ENCODE peak calls at places on chromosomes 13 and 19, in five cellular contexts. Q is right atrium auricular region, W is body of pancreas, L is AG04450, K is endodermal cell. B is an unnamed sample.

GRCh38 chr19:35759697-35760096 is 1.7 kb downstream of the PROSER3 start:
- DNase-seq in Q (no peak), W (no peak), L (no peak), K (peak), B (no peak)

GRCh38 chr13:98978280-98978679 is 416 bp upstream of the DOCK9 start:
- DNase-seq in Q (no peak), W (no peak), L (peak), K (no peak), B (no peak)

GRCh38 chr13:34941835-34942731 is at the start of gene NBEA:
- DNase-seq in Q (peak), W (peak), L (no peak), K (peak), B (peak)

GRCh38 chr13:30862707-30863106 is 43.4 kb upstream of the MEDAG start:
- DNase-seq in Q (no peak), W (no peak), L (no peak), K (peak), B (no peak)

GRCh38 chr13:98570929-98571372 is 6.0 kb downstream of the STK24 start:
- DNase-seq in Q (no peak), W (no peak), L (no peak), K (no peak), B (no peak)

GRCh38 chr19:40933025-40933424 is 51.0 kb upstream of the CYP2A7 start:
- DNase-seq in Q (no peak), W (no peak), L (no peak), K (peak), B (no peak)

GRCh38 chr13:80923907-80924306 is 583.0 kb upstream of the SPRY2 start:
- DNase-seq in Q (no peak), W (no peak), L (no peak), K (no peak), B (no peak)

GRCh38 chr13:47112205-47112896 is 215.5 kb upstream of the HTR2A start:
- DNase-seq in Q (no peak), W (no peak), L (no peak), K (peak), B (no peak)

GRCh38 chr19:46487178-46487801 is 8.4 kb downstream of the PNMA8B start:
- DNase-seq in Q (no peak), W (no peak), L (no peak), K (no peak), B (no peak)

GRCh38 chr13:45243072-45243471 is 42.2 kb upstream of the KCTD4 start:
- DNase-seq in Q (no peak), W (no peak), L (no peak), K (no peak), B (no peak)

GRCh38 chr13:29743229-29743786 is 107.1 kb downstream of the UBL3 start:
- DNase-seq in Q (peak), W (no peak), L (peak), K (peak), B (no peak)

GRCh38 chr19:7376151-7376852 is 27.6 kb downstream of the ARHGEF18 start:
- DNase-seq in Q (no peak), W (no peak), L (no peak), K (peak), B (no peak)

GRCh38 chr19:7373862-7374261 is 25.1 kb downstream of the ARHGEF18 start:
- DNase-seq in Q (no peak), W (no peak), L (no peak), K (no peak), B (no peak)

GRCh38 chr19:7371001-7371400 is 22.3 kb downstream of the ARHGEF18 start:
- DNase-seq in Q (no peak), W (no peak), L (no peak), K (no peak), B (no peak)

GRCh38 chr19:7370546-7370945 is 21.8 kb downstream of the ARHGEF18 start:
- DNase-seq in Q (no peak), W (no peak), L (no peak), K (no peak), B (no peak)

DNA sequence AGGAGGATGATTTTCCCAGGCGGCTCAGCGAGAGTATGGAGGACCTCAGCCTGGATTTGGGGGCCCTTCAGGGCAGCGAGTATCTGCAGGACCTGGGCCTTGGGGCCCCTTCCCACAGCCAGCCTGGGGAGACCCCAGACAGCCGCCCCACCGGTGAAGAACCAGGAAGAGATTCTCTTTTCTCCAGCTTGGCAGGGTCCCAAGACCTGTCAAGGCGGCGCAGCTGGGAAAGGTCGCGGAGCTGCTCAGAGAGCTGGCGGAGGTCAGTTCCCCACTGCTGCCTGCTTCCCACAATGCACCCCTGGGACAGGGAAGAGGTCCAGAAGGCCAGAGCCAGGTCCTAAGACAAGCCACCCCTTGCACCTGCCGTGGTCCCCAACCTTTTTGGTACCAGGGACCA is 24.1 kb downstream of the ARHGEF18 start:
- DNase-seq in Q (no peak), W (no peak), L (no peak), K (no peak), B (no peak)
- H3K27ac ChIP-seq in Q (no peak), W (no peak), L (no peak), K (no peak), B (no peak)

DNA sequence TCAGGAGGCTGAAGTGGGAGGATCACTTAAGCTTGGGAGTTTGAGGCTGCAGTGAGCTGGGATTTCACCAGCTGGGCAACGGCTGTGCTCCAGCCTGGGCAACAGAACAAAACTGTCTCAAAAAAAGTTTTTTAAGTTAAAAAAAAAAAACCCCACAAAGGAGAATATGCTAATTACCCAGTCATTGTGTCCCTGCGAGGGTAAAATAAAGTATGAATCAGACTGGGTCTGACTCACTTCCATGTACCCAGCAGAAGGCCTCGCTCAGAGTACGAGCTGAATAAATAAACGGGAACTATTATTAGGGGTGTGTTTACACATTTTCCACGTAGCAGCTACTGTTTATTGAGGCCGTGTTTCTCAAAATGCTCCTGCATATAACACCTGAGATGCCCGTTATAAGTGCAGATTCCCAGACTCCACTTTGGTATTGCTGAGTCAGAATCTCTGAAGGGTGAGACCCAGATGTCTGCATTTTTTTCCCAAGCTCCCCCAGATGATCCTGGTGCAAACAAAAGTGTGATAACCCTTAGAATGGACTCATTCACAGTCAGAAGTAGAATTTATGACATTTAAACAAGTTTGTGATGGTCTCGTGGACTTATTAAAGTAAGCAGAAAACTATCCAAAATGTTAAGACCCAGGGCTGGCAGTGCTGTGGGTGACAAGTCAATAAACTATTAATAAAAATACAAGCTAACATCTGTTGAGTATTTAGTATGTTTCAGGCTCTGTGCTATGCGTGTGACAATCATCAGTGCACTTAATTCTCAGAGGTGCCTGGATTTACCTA is 28.2 kb downstream of the KCNC3 start:
- DNase-seq in Q (no peak), W (no peak), L (peak), K (no peak), B (no peak)
- H3K27ac ChIP-seq in Q (no peak), W (no peak), L (peak), K (no peak), B (no peak)

GRCh38 chr19:7294571-7295212 is 478 bp upstream of the INSR start:
- DNase-seq in Q (peak), W (peak), L (no peak), K (peak), B (peak)
- H3K27ac ChIP-seq in Q (peak), W (peak), L (no peak), K (no peak), B (peak)

DNA sequence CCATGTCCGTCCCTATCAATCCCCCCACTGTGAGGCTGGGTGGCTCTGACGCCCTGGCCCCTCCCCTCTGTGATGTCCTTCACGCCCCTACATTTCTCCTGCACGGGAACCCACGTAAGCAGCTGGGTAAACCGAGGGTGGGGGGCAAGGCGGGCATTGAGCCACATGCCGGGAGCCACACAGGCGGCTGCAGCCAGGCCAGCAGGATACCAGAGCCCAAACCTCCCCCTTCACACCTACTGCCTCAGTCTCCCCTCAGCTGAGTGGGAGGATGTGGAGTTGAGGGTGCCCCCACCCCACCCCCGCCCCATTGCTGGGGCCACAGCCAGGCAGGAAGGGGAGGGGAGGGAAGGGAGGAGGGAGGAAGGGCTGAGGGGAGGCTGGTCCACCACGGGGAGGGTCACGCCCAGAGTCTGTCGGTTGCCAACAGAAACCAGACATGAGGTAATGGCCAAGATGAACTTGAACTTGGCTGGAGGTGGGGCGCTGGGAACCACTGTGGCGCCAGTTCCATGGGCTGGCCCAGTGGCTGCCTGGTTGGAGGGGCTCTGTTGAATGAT is 20.9 kb downstream of the SMIM24 start:
- DNase-seq in Q (peak), W (peak), L (peak), K (peak), B (peak)
- H3K27ac ChIP-seq in Q (peak), W (peak), L (peak), K (peak), B (peak)

GRCh38 chr13:33144358-33144784 is 128.1 kb downstream of the KL start:
- DNase-seq in Q (no peak), W (no peak), L (no peak), K (no peak), B (no peak)

GRCh38 chr13:33138441-33138840 is 122.2 kb downstream of the KL start:
- DNase-seq in Q (no peak), W (no peak), L (no peak), K (no peak), B (no peak)

GRCh38 chr13:33137726-33138125 is 121.5 kb downstream of the KL start:
- DNase-seq in Q (no peak), W (no peak), L (no peak), K (no peak), B (no peak)

GRCh38 chr13:33139186-33139585 is 123.0 kb downstream of the KL start:
- DNase-seq in Q (peak), W (no peak), L (no peak), K (no peak), B (no peak)

GRCh38 chr13:33140161-33140560 is 123.9 kb downstream of the KL start:
- DNase-seq in Q (no peak), W (no peak), L (no peak), K (no peak), B (no peak)
- H3K27ac ChIP-seq in Q (no peak), W (no peak), L (no peak), K (no peak), B (no peak)

DNA sequence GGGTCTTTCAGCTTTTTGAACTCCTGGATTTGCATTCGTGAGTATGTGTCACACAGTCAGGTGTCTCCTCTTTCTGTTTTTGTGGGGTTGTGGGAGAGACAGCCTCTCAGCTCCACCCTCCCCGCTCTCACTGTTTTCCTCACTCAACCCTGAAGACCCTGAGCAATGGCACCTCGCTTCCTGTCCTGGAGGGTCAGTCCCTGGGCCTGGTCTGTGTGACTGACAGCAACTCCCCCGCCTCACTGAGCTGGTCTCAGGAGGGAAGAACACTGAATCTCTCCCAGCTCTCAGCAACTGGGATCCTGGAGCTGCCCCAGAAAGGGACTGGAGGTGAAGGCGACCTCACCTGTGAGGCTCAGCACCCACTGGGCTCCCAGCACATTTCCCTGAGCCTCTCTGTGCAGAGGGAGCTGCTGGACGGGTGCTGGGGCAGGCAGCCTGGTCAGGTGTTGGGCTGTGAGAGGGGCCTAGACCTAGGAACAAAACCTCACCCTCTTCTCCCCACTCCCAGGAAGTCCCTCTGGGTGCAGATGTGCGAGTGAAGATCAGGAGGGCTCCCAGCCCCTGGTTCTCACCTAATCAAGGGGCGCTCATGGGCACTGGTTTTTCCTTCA is 4.2 kb upstream of the SIGLEC7 start:
- DNase-seq in Q (no peak), W (no peak), L (no peak), K (peak), B (no peak)
- H3K27ac ChIP-seq in Q (peak), W (no peak), L (no peak), K (no peak), B (no peak)

DNA sequence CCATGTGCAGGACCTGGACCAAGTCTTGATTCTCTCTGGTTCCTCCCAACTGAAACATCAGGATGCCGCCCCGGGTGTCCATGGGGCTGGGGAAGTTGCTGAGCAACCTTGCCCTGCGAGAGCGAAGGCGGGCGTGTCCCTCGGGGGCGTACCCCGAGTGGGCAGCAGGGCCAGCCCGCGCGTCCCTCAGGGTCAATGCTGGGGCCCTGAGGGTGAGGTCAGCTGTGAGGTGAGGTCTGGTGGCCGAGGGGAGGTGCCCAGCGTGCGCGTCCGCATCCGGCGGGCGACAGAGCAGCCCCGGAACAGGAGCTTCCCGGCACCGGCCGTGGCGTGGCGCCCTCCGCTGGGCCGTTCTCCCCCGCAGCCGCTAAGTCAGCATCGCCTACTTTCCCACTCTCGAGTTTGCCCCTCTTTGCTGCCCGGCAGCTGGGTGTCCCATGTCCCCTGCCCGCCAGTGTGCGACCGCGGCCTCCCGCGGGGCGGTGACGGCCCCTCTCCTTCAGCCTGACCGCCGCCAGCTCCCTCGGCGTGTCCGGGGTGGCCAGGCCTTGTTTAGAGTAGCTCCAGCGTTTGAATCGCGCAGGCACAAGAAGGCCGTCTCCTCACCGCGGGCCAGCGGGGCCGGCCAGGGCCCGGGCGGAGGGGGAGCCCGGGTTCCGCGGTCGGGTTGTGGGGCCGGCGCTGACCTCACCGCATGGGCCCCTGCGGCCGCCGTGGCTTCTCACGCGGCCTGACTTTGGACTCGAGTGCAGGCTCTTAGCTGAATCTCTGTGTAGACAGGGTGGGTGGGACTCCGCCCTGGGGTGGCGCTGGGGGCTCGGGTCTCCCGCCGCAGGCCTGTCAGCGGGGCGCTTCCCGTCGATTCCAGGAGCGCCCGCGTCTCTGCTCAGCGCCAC is 33.0 kb downstream of the GJA3 start:
- DNase-seq in Q (peak), W (peak), L (no peak), K (peak), B (peak)
- H3K27ac ChIP-seq in Q (peak), W (peak), L (peak), K (no peak), B (peak)

B was measured in caudate nucleus.